ENCODE peak calls at places on chromosomes 5 and 9, in six cellular contexts. One of them, this sample, is unnamed. For H3K36me3 and H3K9me3, the result is how much of the 10 kb centered on the place peaks cover.

GRCh38 chr5:38465045-38465444 is 91.4 kb downstream of the LIFR start:
- DNase-seq in ovary: no peak
- DNase-seq in uterus: no peak
- DNase-seq in GM12878: no peak
- DNase-seq in stomach: no peak
- DNase-seq in spleen: no peak
- DNase-seq in this sample: no peak

GRCh38 chr5:112511920-112512319 is 92.8 kb upstream of the EPB41L4A start:
- DNase-seq in ovary: no peak
- DNase-seq in uterus: no peak
- DNase-seq in GM12878: no peak
- DNase-seq in stomach: no peak
- DNase-seq in spleen: no peak
- DNase-seq in this sample: no peak

GRCh38 chr5:158801286-158801685 is 298.4 kb downstream of the EBF1 start:
- DNase-seq in ovary: no peak
- DNase-seq in uterus: no peak
- DNase-seq in GM12878: no peak
- DNase-seq in stomach: no peak
- DNase-seq in spleen: no peak
- DNase-seq in this sample: no peak

GRCh38 chr9:3241290-3241689 is 284.5 kb downstream of the RFX3 start:
- DNase-seq in ovary: no peak
- DNase-seq in uterus: no peak
- DNase-seq in GM12878: no peak
- DNase-seq in stomach: no peak
- DNase-seq in spleen: no peak
- DNase-seq in this sample: no peak

GRCh38 chr9:36190388-36191289 is at the start of gene CLTA:
- DNase-seq in ovary: peak
- DNase-seq in uterus: peak
- DNase-seq in GM12878: peak
- DNase-seq in stomach: peak
- DNase-seq in spleen: peak
- DNase-seq in this sample: peak

GRCh38 chr9:69474821-69475220 is 149.8 kb downstream of the ENTREP1 start:
- DNase-seq in ovary: no peak
- DNase-seq in uterus: no peak
- DNase-seq in GM12878: no peak
- DNase-seq in stomach: no peak
- DNase-seq in spleen: no peak
- DNase-seq in this sample: no peak

GRCh38 chr9:90009447-90009846 is 404.6 kb downstream of the GADD45G start:
- DNase-seq in ovary: no peak
- DNase-seq in uterus: no peak
- DNase-seq in GM12878: no peak
- DNase-seq in stomach: no peak
- DNase-seq in spleen: peak
- DNase-seq in this sample: no peak

GRCh38 chr5:157564149-157564711 is 11.3 kb downstream of the ADAM19 start:
- DNase-seq in ovary: no peak
- DNase-seq in uterus: no peak
- DNase-seq in GM12878: no peak
- DNase-seq in stomach: no peak
- DNase-seq in spleen: no peak
- DNase-seq in this sample: no peak

GRCh38 chr9:123470121-123470851 is 114.3 kb downstream of the CRB2 start:
- DNase-seq in ovary: no peak
- DNase-seq in uterus: no peak
- DNase-seq in GM12878: no peak
- DNase-seq in stomach: no peak
- DNase-seq in spleen: no peak
- DNase-seq in this sample: no peak

GRCh38 chr5:134083517-134083916 is 31.0 kb upstream of the TCF7 start:
- DNase-seq in ovary: no peak
- DNase-seq in uterus: no peak
- DNase-seq in GM12878: no peak
- DNase-seq in stomach: no peak
- DNase-seq in spleen: no peak
- DNase-seq in this sample: no peak

GRCh38 chr5:150130493-150130922 is 25.1 kb downstream of the PDGFRB start:
- DNase-seq in ovary: no peak
- DNase-seq in uterus: no peak
- DNase-seq in GM12878: no peak
- DNase-seq in stomach: no peak
- DNase-seq in spleen: no peak
- DNase-seq in this sample: no peak

GRCh38 chr9:115157245-115157674 is 39.3 kb upstream of the TNC start:
- DNase-seq in ovary: no peak
- DNase-seq in uterus: peak
- DNase-seq in GM12878: no peak
- DNase-seq in stomach: no peak
- DNase-seq in spleen: no peak
- DNase-seq in this sample: no peak

GRCh38 chr9:93994132-93994531 is 39.0 kb upstream of the BARX1 start:
- DNase-seq in ovary: no peak
- DNase-seq in uterus: no peak
- DNase-seq in GM12878: no peak
- DNase-seq in stomach: no peak
- DNase-seq in spleen: no peak
- DNase-seq in this sample: no peak

GRCh38 chr5:36877667-36878420 is 1.3 kb downstream of the NIPBL start:
- DNase-seq in ovary: no peak
- DNase-seq in uterus: no peak
- DNase-seq in GM12878: no peak
- DNase-seq in stomach: no peak
- DNase-seq in spleen: no peak
- DNase-seq in this sample: no peak

GRCh38 chr5:60350794-60351193 is 349.2 kb downstream of the DEPDC1B start:
- DNase-seq in ovary: no peak
- DNase-seq in uterus: no peak
- DNase-seq in GM12878: no peak
- DNase-seq in stomach: peak
- DNase-seq in spleen: no peak
- DNase-seq in this sample: no peak

GRCh38 chr9:136117291-136118060 is 1.2 kb downstream of the TMEM250 start:
- DNase-seq in ovary: no peak
- DNase-seq in uterus: no peak
- DNase-seq in GM12878: no peak
- DNase-seq in stomach: peak
- DNase-seq in spleen: peak
- DNase-seq in this sample: no peak

GRCh38 chr5:111834926-111835599 is 78.1 kb upstream of the NREP start:
- DNase-seq in ovary: no peak
- DNase-seq in uterus: no peak
- DNase-seq in GM12878: no peak
- DNase-seq in stomach: no peak
- DNase-seq in spleen: no peak
- DNase-seq in this sample: no peak

GRCh38 chr9:71665247-71665646 is 103.1 kb downstream of the CEMIP2 start:
- DNase-seq in ovary: no peak
- DNase-seq in uterus: no peak
- DNase-seq in GM12878: no peak
- DNase-seq in stomach: no peak
- DNase-seq in spleen: no peak
- DNase-seq in this sample: no peak

GRCh38 chr9:109108318-109108717 is 11.4 kb downstream of the TMEM245 start:
- DNase-seq in ovary: no peak
- DNase-seq in uterus: no peak
- DNase-seq in GM12878: no peak
- DNase-seq in stomach: no peak
- DNase-seq in spleen: no peak
- DNase-seq in this sample: no peak

GRCh38 chr5:108193021-108193795 is 188.7 kb downstream of the FBXL17 start:
- DNase-seq in ovary: no peak
- DNase-seq in uterus: no peak
- DNase-seq in GM12878: no peak
- DNase-seq in stomach: no peak
- DNase-seq in spleen: no peak
- DNase-seq in this sample: no peak

GRCh38 chr5:53895091-53895683 is 334.7 kb downstream of the NDUFS4 start:
- DNase-seq in ovary: no peak
- DNase-seq in uterus: no peak
- DNase-seq in GM12878: no peak
- DNase-seq in stomach: no peak
- DNase-seq in spleen: no peak
- DNase-seq in this sample: no peak

GRCh38 chr5:53893626-53894025 is 333.2 kb downstream of the NDUFS4 start:
- DNase-seq in ovary: no peak
- DNase-seq in uterus: no peak
- DNase-seq in GM12878: no peak
- DNase-seq in stomach: no peak
- DNase-seq in spleen: no peak
- DNase-seq in this sample: no peak

GRCh38 chr5:53891159-53891558 is 330.7 kb downstream of the NDUFS4 start:
- DNase-seq in ovary: no peak
- DNase-seq in uterus: no peak
- DNase-seq in GM12878: no peak
- DNase-seq in stomach: no peak
- DNase-seq in spleen: no peak
- DNase-seq in this sample: no peak

GRCh38 chr5:53892236-53892635 is 331.8 kb downstream of the NDUFS4 start:
- DNase-seq in ovary: no peak
- DNase-seq in uterus: no peak
- DNase-seq in GM12878: no peak
- DNase-seq in stomach: no peak
- DNase-seq in spleen: no peak
- DNase-seq in this sample: no peak

DNA sequence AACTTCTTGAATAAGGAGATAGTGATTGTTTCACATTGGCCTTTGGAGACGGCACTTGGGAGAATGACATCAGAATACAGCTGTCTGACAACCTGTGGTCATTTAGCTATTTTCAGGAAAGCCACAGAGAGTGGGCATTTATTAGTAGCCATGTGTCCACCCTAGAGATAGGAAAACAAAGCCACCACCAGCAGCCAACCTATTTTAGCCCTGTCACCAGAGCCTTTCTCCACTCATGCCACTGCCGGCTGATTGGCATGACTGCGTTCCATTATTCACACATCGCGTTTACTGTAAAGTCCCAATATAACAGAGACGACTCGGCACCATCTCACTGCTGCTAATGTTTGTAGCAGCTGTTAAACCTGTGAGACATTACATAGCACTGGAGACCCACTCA is 330.1 kb downstream of the NDUFS4 start:
- DNase-seq in ovary: no peak
- DNase-seq in uterus: no peak
- DNase-seq in GM12878: no peak
- DNase-seq in stomach: no peak
- DNase-seq in spleen: no peak
- DNase-seq in this sample: no peak
- H3K36me3 ChIP-seq in ovary: under half
- H3K36me3 ChIP-seq in uterus: under half
- H3K36me3 ChIP-seq in GM12878: under half
- H3K36me3 ChIP-seq in stomach: under half
- H3K36me3 ChIP-seq in spleen: under half
- H3K36me3 ChIP-seq in this sample: under half

DNA sequence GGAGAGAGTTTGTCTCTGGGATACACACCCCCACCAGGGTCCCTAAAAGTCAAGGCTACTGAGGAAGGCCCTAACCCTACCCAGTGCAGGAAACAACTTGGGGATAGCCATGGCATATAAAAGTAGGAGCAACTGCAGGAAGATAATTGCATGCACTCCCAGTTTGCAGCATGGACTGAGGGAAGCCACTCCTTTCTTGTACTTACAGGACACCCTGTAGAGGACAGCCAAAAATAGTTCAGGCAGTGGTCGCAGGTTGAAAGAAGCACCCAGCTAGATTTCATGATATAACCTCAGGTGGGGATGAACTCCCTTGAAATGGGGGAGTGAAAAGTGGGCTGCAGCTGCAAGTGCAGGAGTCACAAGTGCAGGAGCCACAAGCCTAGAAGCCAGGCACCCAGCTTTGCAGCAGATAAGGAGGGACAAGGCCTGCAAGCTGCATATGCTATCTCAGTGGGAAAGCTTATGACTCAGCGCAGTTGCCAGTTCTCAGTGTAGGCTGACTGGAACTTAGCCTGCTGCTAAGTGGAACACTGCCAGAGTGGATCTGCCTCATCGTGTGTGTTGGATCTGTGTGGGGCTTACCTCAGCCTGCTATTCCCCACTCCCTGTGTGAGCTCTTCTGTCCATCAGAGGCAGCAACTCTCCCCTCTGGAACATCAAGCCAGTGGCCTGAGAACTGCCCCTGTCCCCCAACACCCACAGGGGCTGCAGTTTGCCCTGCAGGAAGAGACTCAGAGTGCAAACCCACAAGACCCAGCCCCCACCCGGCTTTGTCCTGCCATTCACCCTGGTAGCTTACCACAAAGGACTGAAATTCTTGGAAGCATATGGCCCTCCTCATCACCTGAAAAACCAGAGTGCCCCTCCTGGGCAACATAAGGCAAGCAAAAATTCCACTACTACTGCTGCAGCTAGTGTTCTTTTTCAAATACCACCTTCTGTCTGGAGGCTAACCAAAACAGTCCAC is 42.7 kb downstream of the CYLC2 start:
- DNase-seq in ovary: no peak
- DNase-seq in uterus: no peak
- DNase-seq in GM12878: no peak
- DNase-seq in stomach: no peak
- DNase-seq in spleen: peak
- DNase-seq in this sample: no peak
- H3K9me3 ChIP-seq in ovary: under half
- H3K9me3 ChIP-seq in uterus: under half
- H3K9me3 ChIP-seq in GM12878: under half
- H3K9me3 ChIP-seq in stomach: under half
- H3K9me3 ChIP-seq in spleen: under half
- H3K9me3 ChIP-seq in this sample: under half

GRCh38 chr9:127907867-127908659 is 8.7 kb upstream of the ST6GALNAC6 start:
- DNase-seq in ovary: no peak
- DNase-seq in uterus: no peak
- DNase-seq in GM12878: no peak
- DNase-seq in stomach: no peak
- DNase-seq in spleen: peak
- DNase-seq in this sample: no peak

GRCh38 chr9:127904518-127904887 is 5.1 kb upstream of the ST6GALNAC6 start:
- DNase-seq in ovary: peak
- DNase-seq in uterus: peak
- DNase-seq in GM12878: no peak
- DNase-seq in stomach: no peak
- DNase-seq in spleen: peak
- DNase-seq in this sample: no peak

GRCh38 chr9:127905788-127906191 is 6.4 kb upstream of the ST6GALNAC6 start:
- DNase-seq in ovary: peak
- DNase-seq in uterus: peak
- DNase-seq in GM12878: no peak
- DNase-seq in stomach: no peak
- DNase-seq in spleen: peak
- DNase-seq in this sample: no peak

GRCh38 chr9:127904888-127905728 is 5.7 kb upstream of the ST6GALNAC6 start:
- DNase-seq in ovary: no peak
- DNase-seq in uterus: peak
- DNase-seq in GM12878: no peak
- DNase-seq in stomach: no peak
- DNase-seq in spleen: peak
- DNase-seq in this sample: no peak

GRCh38 chr9:127903557-127904475 is 4.4 kb upstream of the ST6GALNAC6 start:
- DNase-seq in ovary: peak
- DNase-seq in uterus: peak
- DNase-seq in GM12878: no peak
- DNase-seq in stomach: peak
- DNase-seq in spleen: peak
- DNase-seq in this sample: peak
- TF ChIP-seq POLR2A in ovary: no peak
- TF ChIP-seq POLR2A in uterus: no peak
- TF ChIP-seq POLR2A in GM12878: peak
- TF ChIP-seq POLR2A in stomach: no peak
- TF ChIP-seq POLR2A in spleen: no peak
- TF ChIP-seq POLR2A in this sample: no peak

GRCh38 chr5:136159457-136159856 is 26.8 kb downstream of the SMAD5 start:
- DNase-seq in ovary: no peak
- DNase-seq in uterus: no peak
- DNase-seq in GM12878: no peak
- DNase-seq in stomach: no peak
- DNase-seq in spleen: no peak
- DNase-seq in this sample: no peak
- H3K36me3 ChIP-seq in ovary: under half
- H3K36me3 ChIP-seq in uterus: under half
- H3K36me3 ChIP-seq in GM12878: under half
- H3K36me3 ChIP-seq in stomach: half or more
- H3K36me3 ChIP-seq in spleen: half or more
- H3K36me3 ChIP-seq in this sample: under half